ENCODE peak calls at places on chromosome 3, in seven cellular contexts. One of them, this sample, is unnamed.
A peak's percentile ranks its signal among the peaks of the same experiment; 100 is the strongest.

GRCh38 chr3:188133219-188133618 is 20.7 kb upstream of the LPP start:
- DNase-seq in HTR-8/SVneo: no peak
- DNase-seq in GM20000: no peak
- DNase-seq in AG04450: no peak
- DNase-seq in BJ: no peak
- DNase-seq in Ammon's horn: no peak
- DNase-seq in endothelial cell: no peak
- DNase-seq in this sample: no peak

GRCh38 chr3:134340362-134340997 is 33.8 kb downstream of the AMOTL2 start:
- DNase-seq in HTR-8/SVneo: no peak
- DNase-seq in GM20000: no peak
- DNase-seq in AG04450: no peak
- DNase-seq in BJ: no peak
- DNase-seq in Ammon's horn: no peak
- DNase-seq in endothelial cell: no peak
- DNase-seq in this sample: no peak

GRCh38 chr3:59559721-59560514 is 510.1 kb upstream of the CFAP20DC start:
- DNase-seq in HTR-8/SVneo: peak; percentile 11
- DNase-seq in GM20000: no peak
- DNase-seq in AG04450: peak; percentile 73
- DNase-seq in BJ: peak; percentile 70
- DNase-seq in Ammon's horn: peak; percentile 45
- DNase-seq in endothelial cell: no peak
- DNase-seq in this sample: peak; percentile 74

GRCh38 chr3:108124337-108125150 is 33.7 kb upstream of the CD47 start:
- DNase-seq in HTR-8/SVneo: no peak
- DNase-seq in GM20000: peak; percentile 71
- DNase-seq in AG04450: no peak
- DNase-seq in BJ: no peak
- DNase-seq in Ammon's horn: peak; percentile 58
- DNase-seq in endothelial cell: no peak
- DNase-seq in this sample: no peak

GRCh38 chr3:52790741-52791140 is 3.9 kb upstream of the ITIH3 start:
- DNase-seq in HTR-8/SVneo: no peak
- DNase-seq in GM20000: no peak
- DNase-seq in AG04450: no peak
- DNase-seq in BJ: no peak
- DNase-seq in Ammon's horn: no peak
- DNase-seq in endothelial cell: no peak
- DNase-seq in this sample: no peak

GRCh38 chr3:37287776-37288175 is 113.4 kb upstream of the LRRFIP2 start:
- DNase-seq in HTR-8/SVneo: no peak
- DNase-seq in GM20000: no peak
- DNase-seq in AG04450: no peak
- DNase-seq in BJ: no peak
- DNase-seq in Ammon's horn: no peak
- DNase-seq in endothelial cell: no peak
- DNase-seq in this sample: no peak

GRCh38 chr3:31250116-31250813 is 282.5 kb upstream of the STT3B start:
- DNase-seq in HTR-8/SVneo: peak; percentile 14
- DNase-seq in GM20000: no peak
- DNase-seq in AG04450: no peak
- DNase-seq in BJ: no peak
- DNase-seq in Ammon's horn: no peak
- DNase-seq in endothelial cell: no peak
- DNase-seq in this sample: no peak

GRCh38 chr3:77868725-77869124 is 828.8 kb downstream of the ROBO2 start:
- DNase-seq in HTR-8/SVneo: no peak
- DNase-seq in GM20000: no peak
- DNase-seq in AG04450: no peak
- DNase-seq in BJ: no peak
- DNase-seq in Ammon's horn: no peak
- DNase-seq in endothelial cell: no peak
- DNase-seq in this sample: no peak

GRCh38 chr3:16589867-16590624 is 15.2 kb downstream of the DAZL start:
- DNase-seq in HTR-8/SVneo: no peak
- DNase-seq in GM20000: peak; percentile 60
- DNase-seq in AG04450: no peak
- DNase-seq in BJ: no peak
- DNase-seq in Ammon's horn: no peak
- DNase-seq in endothelial cell: no peak
- DNase-seq in this sample: no peak

GRCh38 chr3:185677146-185677829 is 91.2 kb downstream of the SENP2 start:
- DNase-seq in HTR-8/SVneo: peak; percentile 89
- DNase-seq in GM20000: peak; percentile 68
- DNase-seq in AG04450: peak; percentile 56
- DNase-seq in BJ: no peak
- DNase-seq in Ammon's horn: no peak
- DNase-seq in endothelial cell: peak; percentile 56
- DNase-seq in this sample: peak; percentile 68

GRCh38 chr3:32428092-32429068 is 36.7 kb downstream of the CMTM7 start:
- DNase-seq in HTR-8/SVneo: no peak
- DNase-seq in GM20000: peak; percentile 45
- DNase-seq in AG04450: no peak
- DNase-seq in BJ: no peak
- DNase-seq in Ammon's horn: no peak
- DNase-seq in endothelial cell: no peak
- DNase-seq in this sample: no peak

GRCh38 chr3:151305778-151306157 is 10.9 kb downstream of the GPR87 start:
- DNase-seq in HTR-8/SVneo: no peak
- DNase-seq in GM20000: no peak
- DNase-seq in AG04450: no peak
- DNase-seq in BJ: no peak
- DNase-seq in Ammon's horn: no peak
- DNase-seq in endothelial cell: no peak
- DNase-seq in this sample: no peak

GRCh38 chr3:51340311-51340829 is 44.7 kb upstream of the MANF start:
- DNase-seq in HTR-8/SVneo: peak; percentile 86
- DNase-seq in GM20000: no peak
- DNase-seq in AG04450: peak; percentile 78
- DNase-seq in BJ: peak; percentile 82
- DNase-seq in Ammon's horn: peak; percentile 60
- DNase-seq in endothelial cell: no peak
- DNase-seq in this sample: peak; percentile 85

GRCh38 chr3:171972965-171973364 is 66.4 kb upstream of the FNDC3B start:
- DNase-seq in HTR-8/SVneo: no peak
- DNase-seq in GM20000: no peak
- DNase-seq in AG04450: no peak
- DNase-seq in BJ: no peak
- DNase-seq in Ammon's horn: no peak
- DNase-seq in endothelial cell: no peak
- DNase-seq in this sample: no peak

GRCh38 chr3:42202239-42202865 is 63.6 kb downstream of the CCK start:
- DNase-seq in HTR-8/SVneo: no peak
- DNase-seq in GM20000: no peak
- DNase-seq in AG04450: no peak
- DNase-seq in BJ: no peak
- DNase-seq in Ammon's horn: no peak
- DNase-seq in endothelial cell: no peak
- DNase-seq in this sample: no peak

GRCh38 chr3:55658297-55659022 is 171.4 kb upstream of the WNT5A start:
- DNase-seq in HTR-8/SVneo: no peak
- DNase-seq in GM20000: no peak
- DNase-seq in AG04450: no peak
- DNase-seq in BJ: no peak
- DNase-seq in Ammon's horn: no peak
- DNase-seq in endothelial cell: no peak
- DNase-seq in this sample: no peak

GRCh38 chr3:186986811-186987210 is 56.5 kb downstream of the ST6GAL1 start:
- DNase-seq in HTR-8/SVneo: no peak
- DNase-seq in GM20000: no peak
- DNase-seq in AG04450: no peak
- DNase-seq in BJ: no peak
- DNase-seq in Ammon's horn: no peak
- DNase-seq in endothelial cell: no peak
- DNase-seq in this sample: no peak

GRCh38 chr3:33125840-33126239 is 12.0 kb downstream of the CRTAP start:
- DNase-seq in HTR-8/SVneo: no peak
- DNase-seq in GM20000: no peak
- DNase-seq in AG04450: no peak
- DNase-seq in BJ: no peak
- DNase-seq in Ammon's horn: no peak
- DNase-seq in endothelial cell: no peak
- DNase-seq in this sample: no peak

GRCh38 chr3:39668420-39668819 is 141.0 kb upstream of the MYRIP start:
- DNase-seq in HTR-8/SVneo: no peak
- DNase-seq in GM20000: peak; percentile 49
- DNase-seq in AG04450: peak; percentile 15
- DNase-seq in BJ: no peak
- DNase-seq in Ammon's horn: peak; percentile 65
- DNase-seq in endothelial cell: peak; percentile 9
- DNase-seq in this sample: peak; percentile 49

GRCh38 chr3:21484323-21485154 is 266.5 kb downstream of the ZNF385D start:
- DNase-seq in HTR-8/SVneo: peak; percentile 11
- DNase-seq in GM20000: peak; percentile 20
- DNase-seq in AG04450: peak; percentile 34
- DNase-seq in BJ: no peak
- DNase-seq in Ammon's horn: peak; percentile 69
- DNase-seq in endothelial cell: peak; percentile 80
- DNase-seq in this sample: peak; percentile 6

GRCh38 chr3:106609666-106610301 is 741.0 kb upstream of the CBLB start:
- DNase-seq in HTR-8/SVneo: peak; percentile 55
- DNase-seq in GM20000: peak; percentile 35
- DNase-seq in AG04450: peak; percentile 87
- DNase-seq in BJ: peak; percentile 65
- DNase-seq in Ammon's horn: peak; percentile 89
- DNase-seq in endothelial cell: peak; percentile 70
- DNase-seq in this sample: peak; percentile 72

GRCh38 chr3:45981321-45982038 is 14.1 kb downstream of the FYCO1 start:
- DNase-seq in HTR-8/SVneo: no peak
- DNase-seq in GM20000: no peak
- DNase-seq in AG04450: no peak
- DNase-seq in BJ: no peak
- DNase-seq in Ammon's horn: no peak
- DNase-seq in endothelial cell: no peak
- DNase-seq in this sample: no peak

GRCh38 chr3:32860499-32860898 is 42.7 kb downstream of the TRIM71 start:
- DNase-seq in HTR-8/SVneo: no peak
- DNase-seq in GM20000: no peak
- DNase-seq in AG04450: no peak
- DNase-seq in BJ: no peak
- DNase-seq in Ammon's horn: no peak
- DNase-seq in endothelial cell: no peak
- DNase-seq in this sample: no peak

GRCh38 chr3:43055806-43056770 is 49.8 kb downstream of the POMGNT2 start:
- DNase-seq in HTR-8/SVneo: no peak
- DNase-seq in GM20000: no peak
- DNase-seq in AG04450: no peak
- DNase-seq in BJ: no peak
- DNase-seq in Ammon's horn: no peak
- DNase-seq in endothelial cell: no peak
- DNase-seq in this sample: no peak

GRCh38 chr3:58038675-58039302 is 30.6 kb downstream of the FLNB start:
- DNase-seq in HTR-8/SVneo: no peak
- DNase-seq in GM20000: no peak
- DNase-seq in AG04450: no peak
- DNase-seq in BJ: no peak
- DNase-seq in Ammon's horn: no peak
- DNase-seq in endothelial cell: no peak
- DNase-seq in this sample: no peak

GRCh38 chr3:13012228-13012691 is 61.0 kb downstream of the IQSEC1 start:
- DNase-seq in HTR-8/SVneo: no peak
- DNase-seq in GM20000: peak; percentile 48
- DNase-seq in AG04450: no peak
- DNase-seq in BJ: no peak
- DNase-seq in Ammon's horn: peak; percentile 85
- DNase-seq in endothelial cell: no peak
- DNase-seq in this sample: no peak

GRCh38 chr3:35946857-35947514 is 307.7 kb downstream of the ARPP21 start:
- DNase-seq in HTR-8/SVneo: no peak
- DNase-seq in GM20000: no peak
- DNase-seq in AG04450: no peak
- DNase-seq in BJ: no peak
- DNase-seq in Ammon's horn: no peak
- DNase-seq in endothelial cell: no peak
- DNase-seq in this sample: no peak

GRCh38 chr3:67593761-67594234 is 60.6 kb downstream of the SUCLG2 start:
- DNase-seq in HTR-8/SVneo: no peak
- DNase-seq in GM20000: no peak
- DNase-seq in AG04450: no peak
- DNase-seq in BJ: peak; percentile 15
- DNase-seq in Ammon's horn: no peak
- DNase-seq in endothelial cell: no peak
- DNase-seq in this sample: no peak

GRCh38 chr3:14452676-14453367 is 50.4 kb downstream of the SLC6A6 start:
- DNase-seq in HTR-8/SVneo: no peak
- DNase-seq in GM20000: no peak
- DNase-seq in AG04450: peak; percentile 96
- DNase-seq in BJ: peak; percentile 98
- DNase-seq in Ammon's horn: peak; percentile 88
- DNase-seq in endothelial cell: no peak
- DNase-seq in this sample: no peak

GRCh38 chr3:15512173-15512572 is 9.3 kb downstream of the COLQ start:
- DNase-seq in HTR-8/SVneo: no peak
- DNase-seq in GM20000: no peak
- DNase-seq in AG04450: peak; percentile 7
- DNase-seq in BJ: no peak
- DNase-seq in Ammon's horn: peak; percentile 67
- DNase-seq in endothelial cell: no peak
- DNase-seq in this sample: no peak

GRCh38 chr3:159732172-159733111 is 256.2 kb upstream of the IL12A start:
- DNase-seq in HTR-8/SVneo: no peak
- DNase-seq in GM20000: no peak
- DNase-seq in AG04450: peak; percentile 52
- DNase-seq in BJ: peak; percentile 72
- DNase-seq in Ammon's horn: no peak
- DNase-seq in endothelial cell: peak; percentile 19
- DNase-seq in this sample: no peak

GRCh38 chr3:184524981-184525336 is 36.6 kb upstream of the EPHB3 start:
- DNase-seq in HTR-8/SVneo: no peak
- DNase-seq in GM20000: peak; percentile 55
- DNase-seq in AG04450: no peak
- DNase-seq in BJ: no peak
- DNase-seq in Ammon's horn: no peak
- DNase-seq in endothelial cell: no peak
- DNase-seq in this sample: no peak

GRCh38 chr3:74789111-74789510 is 174.7 kb upstream of the CNTN3 start:
- DNase-seq in HTR-8/SVneo: no peak
- DNase-seq in GM20000: no peak
- DNase-seq in AG04450: no peak
- DNase-seq in BJ: no peak
- DNase-seq in Ammon's horn: no peak
- DNase-seq in endothelial cell: no peak
- DNase-seq in this sample: no peak

GRCh38 chr3:55341502-55342031 is 145.5 kb downstream of the WNT5A start:
- DNase-seq in HTR-8/SVneo: no peak
- DNase-seq in GM20000: no peak
- DNase-seq in AG04450: no peak
- DNase-seq in BJ: peak; percentile 60
- DNase-seq in Ammon's horn: no peak
- DNase-seq in endothelial cell: no peak
- DNase-seq in this sample: no peak

GRCh38 chr3:75171632-75172230 is 492.4 kb upstream of the FRG2C start:
- DNase-seq in HTR-8/SVneo: no peak
- DNase-seq in GM20000: no peak
- DNase-seq in AG04450: no peak
- DNase-seq in BJ: peak; percentile 1
- DNase-seq in Ammon's horn: no peak
- DNase-seq in endothelial cell: no peak
- DNase-seq in this sample: no peak

GRCh38 chr3:66416556-66417304 is 84.1 kb downstream of the LRIG1 start:
- DNase-seq in HTR-8/SVneo: no peak
- DNase-seq in GM20000: no peak
- DNase-seq in AG04450: no peak
- DNase-seq in BJ: no peak
- DNase-seq in Ammon's horn: no peak
- DNase-seq in endothelial cell: no peak
- DNase-seq in this sample: no peak

GRCh38 chr3:187913617-187914033 is 168.4 kb upstream of the BCL6 start:
- DNase-seq in HTR-8/SVneo: no peak
- DNase-seq in GM20000: no peak
- DNase-seq in AG04450: peak; percentile 57
- DNase-seq in BJ: no peak
- DNase-seq in Ammon's horn: no peak
- DNase-seq in endothelial cell: no peak
- DNase-seq in this sample: no peak